ENCODE peak calls at places on chromosomes 13 and 19, in seven cellular contexts. G is NCI-H2227 treated with DMSO at 0.1 percent for 48 hours; L is uterus; J is Calu3; S is activated CD4-positive, CD25-positive, alpha-beta regulatory T cell treated with anti-CD3 and anti-CD28 coated beads, Interleukin-2, amount 50 U/mL, for 72 hours; X is colonic mucosa; Y is activated CD8-positive, alpha-beta memory T cell treated with anti-CD3 and anti-CD28 coated beads for 1 hour. M is an unnamed sample.

GRCh38 chr13:46127336-46128023 is 22.6 kb upstream of the CPB2 start:
- DNase-seq in G (no peak), L (no peak), J (no peak), S (no peak), X (no peak), Y (no peak), M (no peak)

GRCh38 chr19:16247353-16248182 is 49.9 kb downstream of the AP1M1 start:
- DNase-seq in G (no peak), L (peak; percentile 90), J (peak; percentile 88), S (peak; percentile 90), X (peak; percentile 86), Y (peak; percentile 64), M (peak; percentile 93)

GRCh38 chr13:53920916-53921315 is 892.3 kb downstream of the OLFM4 start:
- DNase-seq in G (no peak), L (no peak), J (no peak), S (no peak), X (no peak), Y (no peak), M (no peak)

GRCh38 chr19:1364070-1364719 is 19.5 kb upstream of the NDUFS7 start:
- DNase-seq in G (no peak), L (no peak), J (no peak), S (no peak), X (no peak), Y (no peak), M (no peak)

GRCh38 chr13:23695711-23696512 is 125.7 kb downstream of the TNFRSF19 start:
- DNase-seq in G (no peak), L (no peak), J (no peak), S (peak; percentile 65), X (peak; percentile 34), Y (peak; percentile 6), M (no peak)

GRCh38 chr13:53200075-53200474 is 171.5 kb downstream of the OLFM4 start:
- DNase-seq in G (no peak), L (no peak), J (no peak), S (no peak), X (no peak), Y (no peak), M (no peak)

GRCh38 chr19:4197228-4197624 is 14.7 kb downstream of the ANKRD24 start:
- DNase-seq in G (no peak), L (no peak), J (no peak), S (no peak), X (no peak), Y (no peak), M (no peak)

GRCh38 chr13:40116008-40116407 is 460.5 kb downstream of the COG6 start:
- DNase-seq in G (no peak), L (peak; percentile 46), J (peak; percentile 67), S (peak; percentile 41), X (peak; percentile 75), Y (no peak), M (no peak)

GRCh38 chr13:26540319-26540718 is 17.2 kb upstream of the WASF3 start:
- DNase-seq in G (no peak), L (no peak), J (no peak), S (no peak), X (no peak), Y (no peak), M (no peak)

GRCh38 chr19:44747739-44748425 is 626 bp upstream of the BCL3 start:
- DNase-seq in G (no peak), L (peak; percentile 64), J (peak; percentile 66), S (peak; percentile 54), X (peak; percentile 86), Y (no peak), M (peak; percentile 83)

GRCh38 chr13:41411536-41411935 is 45.8 kb upstream of the RGCC start:
- DNase-seq in G (no peak), L (no peak), J (peak; percentile 28), S (no peak), X (no peak), Y (no peak), M (no peak)

GRCh38 chr19:12064266-12065099 is at the start of gene ZNF844:
- DNase-seq in G (no peak), L (peak; percentile 95), J (no peak), S (peak; percentile 89), X (peak; percentile 100), Y (no peak), M (peak; percentile 99)

GRCh38 chr13:106568225-106569003 is 477 bp upstream of the ARGLU1 start:
- DNase-seq in G (no peak), L (no peak), J (no peak), S (no peak), X (no peak), Y (no peak), M (no peak)

GRCh38 chr13:100214886-100215285 is 126.0 kb downstream of the PCCA start:
- DNase-seq in G (no peak), L (no peak), J (no peak), S (no peak), X (no peak), Y (no peak), M (no peak)

GRCh38 chr19:9823816-9824215 is 3.9 kb upstream of the UBL5 start:
- DNase-seq in G (no peak), L (no peak), J (no peak), S (no peak), X (no peak), Y (no peak), M (no peak)

GRCh38 chr13:55583953-55584593 is 1556.6 kb upstream of the PRR20A start:
- DNase-seq in G (no peak), L (no peak), J (no peak), S (no peak), X (no peak), Y (no peak), M (no peak)

GRCh38 chr13:73983109-73983508 is 151.1 kb downstream of the KLF12 start:
- DNase-seq in G (no peak), L (no peak), J (no peak), S (no peak), X (no peak), Y (no peak), M (no peak)

GRCh38 chr13:113411216-113412023 is 41.9 kb downstream of the ADPRHL1 start:
- DNase-seq in G (no peak), L (peak; percentile 62), J (no peak), S (no peak), X (peak; percentile 35), Y (no peak), M (peak; percentile 65)

GRCh38 chr19:38266981-38267597 is 2.7 kb downstream of the SPINT2 start:
- DNase-seq in G (peak; percentile 81), L (no peak), J (peak; percentile 38), S (no peak), X (peak; percentile 70), Y (no peak), M (no peak)

GRCh38 chr19:5961969-5962945 is 15.7 kb downstream of the RANBP3 start:
- DNase-seq in G (peak; percentile 59), L (no peak), J (peak; percentile 11), S (peak; percentile 62), X (peak; percentile 79), Y (peak; percentile 57), M (no peak)

GRCh38 chr19:33530842-33531241 is 9.3 kb upstream of the PEPD start:
- DNase-seq in G (no peak), L (no peak), J (no peak), S (no peak), X (no peak), Y (no peak), M (no peak)

GRCh38 chr13:21670006-21670882 is 629 bp upstream of the FGF9 start:
- DNase-seq in G (no peak), L (peak; percentile 57), J (peak; percentile 52), S (peak; percentile 38), X (peak; percentile 78), Y (no peak), M (peak; percentile 74)

GRCh38 chr13:74675185-74675584 is 541.0 kb upstream of the KLF12 start:
- DNase-seq in G (no peak), L (no peak), J (no peak), S (no peak), X (no peak), Y (no peak), M (no peak)

GRCh38 chr13:97174638-97175037 is 47.5 kb upstream of the MBNL2 start:
- DNase-seq in G (no peak), L (no peak), J (no peak), S (no peak), X (no peak), Y (no peak), M (no peak)

GRCh38 chr13:28636677-28637317 is 22.1 kb upstream of the POMP start:
- DNase-seq in G (peak; percentile 1), L (no peak), J (peak; percentile 59), S (no peak), X (peak; percentile 54), Y (no peak), M (no peak)

GRCh38 chr19:29671393-29672076 is 6.3 kb downstream of the PLEKHF1 start:
- DNase-seq in G (peak; percentile 83), L (no peak), J (peak; percentile 69), S (peak; percentile 73), X (no peak), Y (peak; percentile 78), M (no peak)

GRCh38 chr13:79128158-79128557 is 277.9 kb downstream of the RBM26 start:
- DNase-seq in G (no peak), L (no peak), J (peak; percentile 12), S (no peak), X (no peak), Y (no peak), M (no peak)